ENCODE peak calls at places on chromosomes 16 and 17, in six cellular contexts. P is neural crest cell, D is endothelial cell, B is HCEC 1CT, U is GM12865, R is RCC 7860. Y is an unnamed sample.

GRCh38 chr17:56675876-56676660 is 82.6 kb downstream of the NOG start:
- DNase-seq in R (no peak), P (no peak), U (no peak), D (no peak), B (no peak), Y (no peak)

GRCh38 chr17:82889496-82890338 is 49.9 kb upstream of the ZNF750 start:
- DNase-seq in P (no peak), D (no peak), B (no peak), R (no peak), U (no peak), Y (peak)

GRCh38 chr17:880074-880870 is 98.1 kb downstream of the MRM3 start:
- DNase-seq in B (no peak), R (no peak), P (no peak), U (no peak), D (no peak), Y (no peak)

GRCh38 chr17:69130627-69131293 is 10.9 kb downstream of the ABCA6 start:
- DNase-seq in U (no peak), R (no peak), D (no peak), B (no peak), P (no peak), Y (no peak)

GRCh38 chr17:29733151-29733550 is 110.4 kb upstream of the CORO6 start:
- DNase-seq in D (no peak), R (no peak), B (peak), U (no peak), P (no peak), Y (no peak)

GRCh38 chr17:68981288-68981687 is 26.1 kb upstream of the ABCA8 start:
- DNase-seq in B (peak), P (no peak), D (no peak), U (peak), R (peak), Y (no peak)

GRCh38 chr16:66705790-66706505 is 9.4 kb upstream of the CMTM4 start:
- DNase-seq in U (no peak), B (no peak), P (no peak), R (peak), D (no peak), Y (no peak)

GRCh38 chr17:70804161-70804560 is 634.8 kb downstream of the KCNJ2 start:
- DNase-seq in P (no peak), B (peak), U (no peak), D (no peak), R (no peak), Y (no peak)

GRCh38 chr16:85524630-85525463 is 88.3 kb upstream of the GSE1 start:
- DNase-seq in B (no peak), D (no peak), P (no peak), U (no peak), R (peak), Y (peak)

GRCh38 chr16:75260856-75261589 is 9.6 kb upstream of the BCAR1 start:
- DNase-seq in P (no peak), B (no peak), U (no peak), D (no peak), R (no peak), Y (peak)

GRCh38 chr16:88899901-88900648 is 33.6 kb upstream of the PABPN1L start:
- DNase-seq in D (no peak), B (no peak), R (no peak), U (no peak), P (no peak), Y (no peak)